ENCODE peak calls at places on chromosomes 7 and 10, in ten cellular contexts. R, M, L, P, E, B, O, Z, Y and T are unnamed samples.

GRCh38 chr10:5070648-5071410 is 23.4 kb upstream of the AKR1C3 start:
- DNase-seq in M (no peak), Y (no peak), O (no peak), E (no peak), L (no peak), R (no peak), P (no peak), B (no peak), Z (no peak), T (no peak)

GRCh38 chr10:33876547-33877400 is 542.3 kb upstream of the NRP1 start:
- DNase-seq in R (no peak), P (no peak), Z (no peak), B (no peak), O (no peak), M (no peak), E (no peak), Y (no peak), L (peak), T (no peak)

GRCh38 chr7:92669616-92670153 is 79.5 kb upstream of the FAM133B start:
- DNase-seq in E (peak), O (no peak), P (no peak), Y (no peak), R (no peak), M (no peak), B (no peak), L (no peak), Z (no peak), T (no peak)

GRCh38 chr10:69362471-69362954 is 54.2 kb downstream of the TACR2 start:
- DNase-seq in O (no peak), Z (no peak), L (no peak), R (no peak), Y (peak), B (no peak), E (no peak), M (no peak), P (peak), T (no peak)

GRCh38 chr7:25025218-25025671 is 45.3 kb upstream of the OSBPL3 start:
- DNase-seq in R (no peak), E (peak), P (no peak), L (peak), Z (no peak), Y (no peak), O (no peak), M (no peak), B (no peak), T (no peak)

GRCh38 chr10:1597370-1598146 is 139.8 kb downstream of the ADARB2 start:
- DNase-seq in Y (no peak), L (no peak), O (no peak), B (no peak), Z (no peak), E (no peak), R (no peak), P (no peak), M (no peak), T (no peak)

GRCh38 chr10:55065185-55065584 is 264.2 kb upstream of the PCDH15 start:
- DNase-seq in Z (no peak), P (no peak), E (no peak), R (no peak), L (peak), B (no peak), M (no peak), Y (no peak), O (no peak), T (no peak)

GRCh38 chr7:87599336-87599735 is 1.3 kb downstream of the ABCB1 start:
- DNase-seq in M (peak), B (peak), P (no peak), E (no peak), O (no peak), Y (peak), L (peak), Z (peak), R (no peak), T (no peak)

GRCh38 chr10:58573970-58574538 is 61.4 kb downstream of the BICC1 start:
- DNase-seq in Y (no peak), E (no peak), M (no peak), O (no peak), B (no peak), L (no peak), R (no peak), P (no peak), Z (no peak), T (no peak)

GRCh38 chr10:88165849-88166271 is 302.4 kb downstream of the PTEN start:
- DNase-seq in R (no peak), E (no peak), B (no peak), Z (no peak), P (no peak), L (no peak), M (no peak), O (no peak), Y (no peak), T (no peak)

GRCh38 chr7:127383123-127383835 is 9.2 kb downstream of the ZNF800 start:
- DNase-seq in Z (no peak), B (no peak), O (no peak), E (peak), M (no peak), L (peak), R (no peak), P (no peak), Y (no peak), T (no peak)

GRCh38 chr7:30321992-30322637 is 37.7 kb downstream of the ZNRF2 start:
- DNase-seq in B (peak), L (no peak), E (peak), Z (peak), O (no peak), P (no peak), Y (no peak), M (no peak), R (no peak), T (no peak)

GRCh38 chr10:102267748-102268147 is 22.4 kb downstream of the GBF1 start:
- DNase-seq in R (no peak), M (no peak), Z (no peak), E (peak), Y (no peak), P (no peak), L (no peak), B (no peak), O (no peak), T (no peak)

GRCh38 chr10:102261196-102261595 is 15.9 kb downstream of the GBF1 start:
- DNase-seq in R (no peak), E (no peak), P (no peak), L (no peak), M (no peak), Z (no peak), B (no peak), Y (no peak), O (no peak), T (no peak)

GRCh38 chr10:102262744-102263370 is 17.5 kb downstream of the GBF1 start:
- DNase-seq in E (no peak), M (no peak), R (no peak), P (no peak), Y (no peak), Z (no peak), O (no peak), B (no peak), L (no peak), T (no peak)

GRCh38 chr10:102266670-102267069 is 21.3 kb downstream of the GBF1 start:
- DNase-seq in Z (no peak), L (no peak), P (no peak), Y (no peak), R (no peak), M (no peak), E (no peak), O (no peak), B (no peak), T (no peak)

GRCh38 chr10:102261842-102262241 is 16.5 kb downstream of the GBF1 start:
- DNase-seq in O (no peak), Y (no peak), R (no peak), E (no peak), Z (no peak), L (no peak), M (no peak), B (no peak), P (no peak), T (no peak)
- H3K27ac ChIP-seq in O (no peak), Y (no peak), R (no peak), E (no peak), Z (no peak), L (no peak), M (no peak), B (no peak), P (peak), T (no peak)

DNA sequence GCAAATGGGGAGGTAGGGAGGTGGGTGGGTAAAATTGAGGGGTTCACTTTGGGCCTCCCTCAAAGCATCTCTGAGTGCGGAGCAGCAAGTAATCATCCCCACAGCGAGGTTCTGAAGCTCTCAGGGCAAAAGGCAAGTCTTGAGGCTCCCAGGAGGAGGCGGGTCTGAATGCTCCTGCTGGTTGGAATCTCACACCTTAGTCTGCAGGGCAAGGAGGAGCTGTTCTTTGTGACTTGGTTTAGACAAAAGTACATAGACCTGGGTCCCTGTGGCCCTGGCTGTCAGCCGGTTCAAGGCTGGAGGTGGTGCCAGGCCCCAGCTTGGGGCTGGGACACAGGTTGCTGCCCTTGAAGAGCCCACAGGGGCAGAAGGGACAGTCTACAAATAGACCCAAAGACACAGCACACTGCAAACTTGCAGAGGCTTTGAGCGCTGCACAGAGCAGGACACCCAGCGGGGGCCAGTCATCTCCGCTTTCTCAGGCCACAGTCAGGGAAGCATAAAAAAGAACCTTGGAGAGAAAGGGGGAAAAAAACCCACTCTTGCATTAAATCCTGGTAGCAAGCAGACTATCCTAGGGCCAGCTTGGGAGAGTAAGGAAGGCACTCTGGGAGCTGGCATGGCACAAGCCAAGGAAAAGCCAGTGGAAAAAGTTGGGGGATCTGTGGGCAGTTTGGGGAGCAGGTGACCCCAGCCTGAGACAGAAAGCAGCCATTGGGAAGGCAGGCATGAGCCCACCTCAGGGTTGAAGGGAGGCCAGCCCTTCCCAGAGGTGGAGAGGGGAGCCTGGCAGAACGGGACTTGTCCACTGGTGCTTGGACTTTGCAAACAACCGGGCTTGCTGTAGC is 928 bp upstream of the C10orf71 start:
- DNase-seq in M (no peak), Z (no peak), B (no peak), R (no peak), P (peak), L (no peak), O (no peak), E (no peak), Y (no peak), T (no peak)
- H3K27ac ChIP-seq in M (peak), Z (no peak), B (no peak), R (peak), P (peak), L (no peak), O (no peak), E (no peak), Y (no peak), T (no peak)

GRCh38 chr7:129098409-129099084 is 43.6 kb upstream of the TNPO3 start:
- DNase-seq in Y (no peak), P (no peak), B (peak), L (no peak), R (no peak), Z (no peak), O (no peak), E (no peak), M (no peak), T (no peak)

GRCh38 chr7:129100827-129101166 is 43.7 kb upstream of the TSPAN33 start:
- DNase-seq in O (no peak), L (no peak), Y (no peak), E (no peak), B (no peak), P (no peak), M (no peak), Z (no peak), R (no peak), T (no peak)

GRCh38 chr7:129103561-129104324 is 40.8 kb upstream of the TSPAN33 start:
- DNase-seq in O (no peak), P (no peak), M (no peak), R (no peak), Y (no peak), E (no peak), Z (no peak), L (no peak), B (peak), T (no peak)

GRCh38 chr7:129101746-129102145 is 42.8 kb upstream of the TSPAN33 start:
- DNase-seq in O (no peak), Y (no peak), L (no peak), P (no peak), B (peak), M (no peak), E (no peak), R (no peak), Z (no peak), T (no peak)
- H3K27ac ChIP-seq in O (no peak), Y (no peak), L (peak), P (no peak), B (no peak), M (no peak), E (no peak), R (no peak), Z (no peak), T (no peak)

DNA sequence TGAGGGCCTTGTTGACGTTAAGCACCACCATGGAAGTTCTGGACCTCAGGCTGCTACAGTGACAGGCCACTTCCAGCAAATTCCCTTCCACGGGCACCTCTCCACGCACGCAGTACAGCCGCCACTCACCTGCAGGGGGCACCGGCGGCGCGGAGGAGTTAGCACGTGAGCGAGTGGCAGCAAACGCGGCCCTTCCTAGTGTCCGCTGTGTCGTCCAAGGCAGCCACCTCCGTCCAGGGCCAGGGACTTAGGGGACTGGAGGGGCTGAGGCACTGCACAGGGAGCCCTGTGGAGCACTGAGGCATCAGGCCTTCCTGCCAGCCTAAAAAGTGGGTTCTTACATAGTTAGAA is 164.4 kb downstream of the SVIL start:
- DNase-seq in P (peak), O (no peak), R (no peak), B (no peak), E (no peak), L (peak), Y (no peak), Z (peak), M (no peak), T (no peak)
- H3K27ac ChIP-seq in P (peak), O (no peak), R (peak), B (no peak), E (no peak), L (no peak), Y (peak), Z (no peak), M (no peak), T (no peak)

GRCh38 chr7:122300607-122301079 is 3.9 kb downstream of the FEZF1 start:
- DNase-seq in P (no peak), L (no peak), Y (no peak), O (no peak), M (no peak), Z (no peak), R (no peak), E (no peak), B (no peak), T (no peak)

GRCh38 chr7:122302826-122303521 is 1.6 kb downstream of the FEZF1 start:
- DNase-seq in L (no peak), P (no peak), M (no peak), E (no peak), B (peak), Z (no peak), O (no peak), Y (no peak), R (no peak), T (no peak)

GRCh38 chr7:122301291-122301690 is 3.3 kb downstream of the FEZF1 start:
- DNase-seq in R (no peak), Y (no peak), L (no peak), P (no peak), Z (no peak), M (no peak), B (no peak), O (no peak), E (no peak), T (no peak)

GRCh38 chr7:122303522-122303970 is 1.0 kb downstream of the FEZF1 start:
- DNase-seq in M (no peak), P (no peak), O (no peak), Z (no peak), B (no peak), E (no peak), R (no peak), L (no peak), Y (no peak), T (no peak)

GRCh38 chr7:122301858-122302745 is 2.4 kb downstream of the FEZF1 start:
- DNase-seq in Z (no peak), O (no peak), R (no peak), P (no peak), M (no peak), L (peak), B (no peak), E (no peak), Y (no peak), T (no peak)
- H3K27ac ChIP-seq in Z (no peak), O (no peak), R (no peak), P (no peak), M (no peak), L (no peak), B (no peak), E (no peak), Y (no peak), T (peak)

GRCh38 chr10:28328346-28328745 is 25.5 kb upstream of the MPP7 start:
- DNase-seq in E (no peak), Z (no peak), M (no peak), O (no peak), B (no peak), R (no peak), Y (no peak), P (no peak), L (no peak), T (no peak)
- H3K27ac ChIP-seq in E (peak), Z (no peak), M (no peak), O (peak), B (no peak), R (peak), Y (no peak), P (peak), L (no peak), T (no peak)